ENCODE peak calls at places on chromosome 5, in six cellular contexts. J is IMR-90, Y is GM12878, S is HEK293T, M is A549, F is K562. U is an unnamed sample.

GRCh38 chr5:57335092-57335491 is 147.5 kb downstream of the ACTBL2 start:
- DNase-seq in J (peak), Y (no peak), S (no peak), M (peak), F (no peak), U (peak)

GRCh38 chr5:58009754-58010153 is 450.1 kb downstream of the PLK2 start:
- DNase-seq in J (no peak), Y (no peak), S (no peak), M (no peak), F (no peak), U (no peak)

GRCh38 chr5:167696558-167697314 is 594.7 kb upstream of the WWC1 start:
- DNase-seq in J (no peak), Y (no peak), S (no peak), M (no peak), F (no peak), U (no peak)

GRCh38 chr5:22372376-22372775 is 480.8 kb downstream of the CDH12 start:
- DNase-seq in J (peak), Y (no peak), S (no peak), M (no peak), F (no peak), U (no peak)

GRCh38 chr5:69048233-69048632 is 45.6 kb upstream of the SLC30A5 start:
- DNase-seq in J (no peak), Y (no peak), S (no peak), M (no peak), F (peak), U (peak)

GRCh38 chr5:73280821-73281746 is 108.1 kb downstream of the TMEM174 start:
- DNase-seq in J (peak), Y (no peak), S (peak), M (no peak), F (no peak), U (no peak)

GRCh38 chr5:53679261-53679660 is 118.8 kb downstream of the NDUFS4 start:
- DNase-seq in J (peak), Y (no peak), S (no peak), M (no peak), F (no peak), U (no peak)

GRCh38 chr5:76473676-76474075 is 70.6 kb downstream of the IQGAP2 start:
- DNase-seq in J (no peak), Y (no peak), S (no peak), M (no peak), F (peak), U (no peak)

GRCh38 chr5:61301820-61302563 is 30.1 kb upstream of the ZSWIM6 start:
- DNase-seq in J (peak), Y (no peak), S (no peak), M (peak), F (no peak), U (peak)

GRCh38 chr5:151223447-151224264 is at the start of gene CCDC69:
- DNase-seq in J (peak), Y (no peak), S (peak), M (peak), F (peak), U (peak)

GRCh38 chr5:82018462-82018861 is 46.6 kb downstream of the ATG10 start:
- DNase-seq in J (peak), Y (no peak), S (no peak), M (no peak), F (peak), U (peak)

GRCh38 chr5:61362796-61363364 is 30.8 kb downstream of the ZSWIM6 start:
- DNase-seq in J (peak), Y (no peak), S (peak), M (no peak), F (peak), U (no peak)

GRCh38 chr5:173429489-173430150 is 101.4 kb upstream of the STC2 start:
- DNase-seq in J (peak), Y (no peak), S (no peak), M (no peak), F (no peak), U (no peak)

GRCh38 chr5:50715001-50715400 is 48.6 kb downstream of the PARP8 start:
- DNase-seq in J (no peak), Y (no peak), S (no peak), M (no peak), F (no peak), U (no peak)

GRCh38 chr5:7190727-7191126 is 205.2 kb upstream of the ADCY2 start:
- DNase-seq in J (no peak), Y (no peak), S (no peak), M (no peak), F (no peak), U (no peak)

GRCh38 chr5:947626-948471 is 55.2 kb downstream of the TRIP13 start:
- DNase-seq in J (no peak), Y (no peak), S (no peak), M (no peak), F (no peak), U (no peak)

GRCh38 chr5:164504141-164504772 is 998.8 kb downstream of the MAT2B start:
- DNase-seq in J (peak), Y (peak), S (peak), M (peak), F (peak), U (peak)

GRCh38 chr5:8848997-8849585 is 696.8 kb downstream of the SEMA5A start:
- DNase-seq in J (peak), Y (no peak), S (no peak), M (no peak), F (no peak), U (no peak)

GRCh38 chr5:132762246-132763000 is 14.6 kb downstream of the SEPTIN8 start:
- DNase-seq in J (no peak), Y (no peak), S (no peak), M (no peak), F (no peak), U (no peak)

GRCh38 chr5:60141119-60141518 is 247.6 kb upstream of the PDE4D start:
- DNase-seq in J (no peak), Y (no peak), S (no peak), M (no peak), F (no peak), U (no peak)

GRCh38 chr5:42494414-42494813 is 71.2 kb downstream of the GHR start:
- DNase-seq in J (peak), Y (no peak), S (no peak), M (no peak), F (no peak), U (no peak)

GRCh38 chr5:146770546-146770945 is 108.0 kb downstream of the PPP2R2B start:
- DNase-seq in J (no peak), Y (no peak), S (no peak), M (no peak), F (no peak), U (no peak)

GRCh38 chr5:16596541-16596940 is 20.3 kb downstream of the RETREG1 start:
- DNase-seq in J (peak), Y (no peak), S (no peak), M (no peak), F (no peak), U (no peak)

GRCh38 chr5:120985526-120985925 is 521.4 kb downstream of the PRR16 start:
- DNase-seq in J (no peak), Y (no peak), S (no peak), M (no peak), F (no peak), U (peak)

GRCh38 chr5:113119271-113119924 is 142.8 kb downstream of the DCP2 start:
- DNase-seq in J (peak), Y (no peak), S (no peak), M (no peak), F (no peak), U (no peak)

GRCh38 chr5:136629125-136629790 is 263.9 kb upstream of the TRPC7 start:
- DNase-seq in J (no peak), Y (no peak), S (no peak), M (no peak), F (no peak), U (no peak)

GRCh38 chr5:147635882-147636531 is 126.1 kb upstream of the DPYSL3 start:
- DNase-seq in J (no peak), Y (no peak), S (no peak), M (no peak), F (no peak), U (no peak)

GRCh38 chr5:113166710-113167366 is 190.2 kb downstream of the DCP2 start:
- DNase-seq in J (peak), Y (no peak), S (no peak), M (peak), F (no peak), U (peak)

GRCh38 chr5:94467560-94468504 is 150.6 kb downstream of the KIAA0825 start:
- DNase-seq in J (no peak), Y (no peak), S (no peak), M (no peak), F (no peak), U (no peak)

GRCh38 chr5:42992035-42992570 is 48.0 kb downstream of the ANXA2R start:
- DNase-seq in J (peak), Y (no peak), S (no peak), M (peak), F (peak), U (peak)

GRCh38 chr5:15650266-15650665 is 150.3 kb downstream of the FBXL7 start:
- DNase-seq in J (no peak), Y (no peak), S (no peak), M (no peak), F (no peak), U (no peak)

GRCh38 chr5:143404416-143405062 is 1.1 kb upstream of the NR3C1 start:
- DNase-seq in J (peak), Y (no peak), S (peak), M (peak), F (peak), U (peak)

GRCh38 chr5:71960196-71960595 is 147.1 kb upstream of the MAP1B start:
- DNase-seq in J (no peak), Y (no peak), S (no peak), M (no peak), F (no peak), U (no peak)

GRCh38 chr5:35316611-35317307 is 86.5 kb upstream of the PRLR start:
- DNase-seq in J (no peak), Y (no peak), S (no peak), M (no peak), F (no peak), U (no peak)

GRCh38 chr5:64229163-64229774 is 63.6 kb downstream of the RNF180 start:
- DNase-seq in J (peak), Y (no peak), S (peak), M (peak), F (peak), U (peak)

DNA sequence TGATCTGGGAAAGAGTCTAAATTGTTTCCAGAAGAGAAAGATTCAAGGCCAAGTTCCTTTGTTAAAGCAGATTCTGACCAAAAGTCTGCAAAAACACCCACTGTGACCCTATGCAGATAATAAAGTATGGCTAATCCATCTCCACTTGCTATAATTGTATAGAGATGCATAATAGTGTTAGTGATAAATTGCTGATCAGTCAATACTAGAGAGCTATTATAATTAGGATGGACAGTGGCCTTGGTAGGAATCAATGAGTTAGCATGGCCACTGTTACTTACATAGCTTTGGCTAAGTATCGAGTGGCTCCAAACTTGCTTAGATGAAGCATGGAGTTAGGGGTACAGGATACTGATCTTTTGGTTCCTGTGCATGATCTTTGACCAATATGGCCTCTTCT is 683.4 kb upstream of the MEF2C start:
- DNase-seq in J (no peak), Y (no peak), S (no peak), M (no peak), F (no peak), U (no peak)
- TF ChIP-seq BHLHE40 in J (no peak), Y (no peak), S (no peak), M (no peak), F (no peak), U (no peak)

DNA sequence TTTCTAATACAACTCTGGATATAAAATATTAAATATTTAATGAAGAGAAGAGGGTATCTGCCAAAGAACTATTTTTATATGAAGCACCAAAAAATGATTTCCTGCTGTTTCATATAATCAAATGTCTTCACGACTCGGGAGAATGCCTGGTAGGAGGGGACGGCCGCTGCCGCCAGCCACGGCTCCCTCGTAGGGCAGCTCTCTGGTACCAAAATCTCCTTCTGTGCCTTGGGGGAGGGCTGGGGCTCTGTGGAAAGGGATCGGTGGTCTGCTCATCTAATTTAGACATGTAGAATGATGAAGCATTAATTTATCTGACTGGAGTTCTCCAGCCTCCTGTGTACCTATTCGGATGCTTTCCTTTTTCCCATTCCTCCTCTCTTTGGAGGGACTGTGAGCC is 420.7 kb downstream of the IRX2 start:
- DNase-seq in J (no peak), Y (no peak), S (no peak), M (no peak), F (no peak), U (no peak)
- TF ChIP-seq BHLHE40 in J (no peak), Y (no peak), S (no peak), M (no peak), F (no peak), U (no peak)

DNA sequence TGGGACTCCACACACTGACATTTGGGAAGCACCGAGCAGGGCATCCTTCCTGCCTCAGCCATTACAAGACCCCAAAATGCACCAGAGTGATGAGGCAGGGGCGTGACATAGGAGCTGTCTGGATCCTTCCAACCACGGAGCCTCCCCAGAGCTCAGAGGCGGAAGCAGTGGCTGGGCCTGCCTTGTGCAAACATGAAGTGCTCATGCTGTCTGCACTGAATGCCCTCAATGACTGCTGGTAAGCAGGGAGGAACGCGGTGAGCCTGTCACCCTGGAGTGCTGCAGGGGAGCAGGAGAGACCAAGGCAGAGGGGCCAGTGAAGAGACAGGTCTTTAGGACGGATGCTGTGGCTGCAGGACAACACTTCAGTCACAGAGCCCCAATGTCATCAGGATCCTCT is 60.2 kb upstream of the HRH2 start:
- DNase-seq in J (no peak), Y (no peak), S (no peak), M (no peak), F (no peak), U (no peak)
- TF ChIP-seq BHLHE40 in J (no peak), Y (no peak), S (no peak), M (no peak), F (no peak), U (no peak)

GRCh38 chr5:124742983-124743533 is 3.4 kb downstream of the ZNF608 start:
- DNase-seq in J (peak), Y (no peak), S (no peak), M (no peak), F (peak), U (peak)
- TF ChIP-seq BHLHE40 in J (no peak), Y (no peak), S (no peak), M (no peak), F (no peak), U (no peak)

DNA sequence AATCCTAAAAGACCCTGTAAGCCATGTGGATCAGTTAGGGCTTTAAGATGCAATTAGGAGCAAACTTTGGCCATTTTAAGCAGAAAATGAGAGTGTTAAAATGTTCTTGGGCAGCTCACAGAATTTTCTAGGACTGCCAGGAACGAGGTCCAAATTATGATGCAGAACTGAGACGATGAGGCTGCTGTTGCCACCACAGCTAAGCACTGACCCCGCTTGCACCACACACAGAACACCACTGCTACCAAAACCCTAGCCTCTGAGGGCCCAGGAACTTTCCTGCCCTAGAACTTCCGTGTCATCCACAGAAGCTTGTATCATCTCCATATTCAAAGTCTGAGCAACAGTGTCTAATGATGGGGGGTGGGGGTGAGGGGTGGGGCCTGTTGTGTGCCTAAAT is 41.0 kb upstream of the PCSK1 start:
- DNase-seq in J (no peak), Y (no peak), S (no peak), M (no peak), F (no peak), U (no peak)
- TF ChIP-seq BHLHE40 in J (no peak), Y (no peak), S (no peak), M (no peak), F (no peak), U (no peak)

DNA sequence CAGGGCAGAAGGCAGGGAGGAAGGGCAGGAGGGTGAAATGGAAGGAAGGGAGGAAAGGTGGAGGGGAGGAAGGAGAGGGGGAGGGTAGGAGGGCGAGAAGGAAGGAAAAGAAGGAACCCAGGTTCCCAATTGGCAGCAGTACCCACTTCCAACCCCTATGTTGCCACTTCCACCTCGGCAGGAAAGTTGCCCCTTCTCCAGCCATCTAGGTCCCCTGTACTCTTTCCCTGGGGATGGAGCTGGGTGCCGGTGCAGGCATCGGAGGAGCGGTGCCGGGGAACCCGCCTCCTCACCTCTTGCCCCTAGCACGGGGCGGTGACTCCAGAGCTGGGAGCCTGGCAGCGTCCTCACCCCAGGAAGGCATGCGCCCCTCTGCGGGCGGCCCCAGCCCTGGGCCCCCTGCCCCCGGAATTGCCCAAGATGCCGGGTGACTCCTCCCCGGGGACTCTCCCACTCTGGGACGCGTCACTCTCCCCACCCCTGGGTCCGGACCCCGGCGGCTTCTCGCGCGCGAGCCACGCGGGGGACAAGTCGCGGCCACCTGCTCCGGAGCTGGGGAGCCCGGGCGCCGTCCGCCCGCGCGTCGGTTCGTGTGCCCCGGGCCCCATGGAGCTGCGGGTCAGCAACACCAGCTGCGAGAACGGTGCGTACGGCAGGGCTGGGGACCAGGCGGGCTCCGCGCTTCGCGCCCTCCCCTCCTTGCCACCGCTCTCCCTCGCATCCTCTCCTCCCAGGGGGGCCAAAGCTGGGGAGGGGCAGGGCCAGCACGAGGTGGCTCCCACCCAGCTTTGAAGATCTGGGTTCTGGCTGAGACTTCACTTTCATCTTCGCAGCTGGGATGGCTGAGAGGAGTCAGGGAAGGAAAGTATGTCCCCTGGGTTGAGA is at the start of gene NIPAL4:
- DNase-seq in J (no peak), Y (no peak), S (no peak), M (peak), F (no peak), U (no peak)
- TF ChIP-seq BHLHE40 in J (peak), Y (no peak), S (no peak), M (no peak), F (no peak), U (no peak)

U was measured in HepG2.